ENCODE peak calls at places on chromosomes 6 and 20, in nine cellular contexts. One of them, this sample, is unnamed.

GRCh38 chr6:130457605-130458004 is 91.8 kb downstream of the TMEM200A start:
- DNase-seq in transverse colon: no peak
- DNase-seq in K562: no peak
- DNase-seq in H1: no peak
- DNase-seq in A549: no peak
- DNase-seq in stomach: no peak
- DNase-seq in heart left ventricle: no peak
- DNase-seq in endothelial cell of umbilical vein: no peak
- DNase-seq in HCT116: no peak
- DNase-seq in this sample: no peak

GRCh38 chr6:144646066-144646800 is 361.1 kb downstream of the UTRN start:
- DNase-seq in transverse colon: no peak
- DNase-seq in K562: no peak
- DNase-seq in H1: no peak
- DNase-seq in A549: no peak
- DNase-seq in stomach: no peak
- DNase-seq in heart left ventricle: no peak
- DNase-seq in endothelial cell of umbilical vein: no peak
- DNase-seq in HCT116: no peak
- DNase-seq in this sample: no peak

GRCh38 chr6:88403486-88403885 is 237.3 kb upstream of the CNR1 start:
- DNase-seq in transverse colon: no peak
- DNase-seq in K562: no peak
- DNase-seq in H1: no peak
- DNase-seq in A549: no peak
- DNase-seq in stomach: no peak
- DNase-seq in heart left ventricle: no peak
- DNase-seq in endothelial cell of umbilical vein: no peak
- DNase-seq in HCT116: no peak
- DNase-seq in this sample: no peak

GRCh38 chr6:143607959-143608358 is 69.8 kb upstream of the PHACTR2 start:
- DNase-seq in transverse colon: no peak
- DNase-seq in K562: no peak
- DNase-seq in H1: no peak
- DNase-seq in A549: no peak
- DNase-seq in stomach: no peak
- DNase-seq in heart left ventricle: no peak
- DNase-seq in endothelial cell of umbilical vein: no peak
- DNase-seq in HCT116: no peak
- DNase-seq in this sample: no peak

GRCh38 chr6:63352587-63353281 is 33.0 kb upstream of the LGSN start:
- DNase-seq in transverse colon: peak; percentile 37
- DNase-seq in K562: no peak
- DNase-seq in H1: no peak
- DNase-seq in A549: no peak
- DNase-seq in stomach: peak; percentile 45
- DNase-seq in heart left ventricle: peak; percentile 31
- DNase-seq in endothelial cell of umbilical vein: peak; percentile 27
- DNase-seq in HCT116: peak; percentile 36
- DNase-seq in this sample: no peak

GRCh38 chr6:165181951-165182414 is 127.4 kb downstream of the C6orf118 start:
- DNase-seq in transverse colon: no peak
- DNase-seq in K562: no peak
- DNase-seq in H1: no peak
- DNase-seq in A549: no peak
- DNase-seq in stomach: no peak
- DNase-seq in heart left ventricle: no peak
- DNase-seq in endothelial cell of umbilical vein: no peak
- DNase-seq in HCT116: no peak
- DNase-seq in this sample: no peak

GRCh38 chr6:140078552-140079126 is 704.2 kb upstream of the CITED2 start:
- DNase-seq in transverse colon: no peak
- DNase-seq in K562: no peak
- DNase-seq in H1: no peak
- DNase-seq in A549: no peak
- DNase-seq in stomach: no peak
- DNase-seq in heart left ventricle: no peak
- DNase-seq in endothelial cell of umbilical vein: peak; percentile 80
- DNase-seq in HCT116: no peak
- DNase-seq in this sample: no peak

GRCh38 chr20:59723607-59724456 is 119.5 kb downstream of the PHACTR3 start:
- DNase-seq in transverse colon: no peak
- DNase-seq in K562: no peak
- DNase-seq in H1: no peak
- DNase-seq in A549: no peak
- DNase-seq in stomach: no peak
- DNase-seq in heart left ventricle: no peak
- DNase-seq in endothelial cell of umbilical vein: no peak
- DNase-seq in HCT116: no peak
- DNase-seq in this sample: no peak

GRCh38 chr6:138923561-138923960 is 64.5 kb downstream of the REPS1 start:
- DNase-seq in transverse colon: no peak
- DNase-seq in K562: no peak
- DNase-seq in H1: no peak
- DNase-seq in A549: no peak
- DNase-seq in stomach: no peak
- DNase-seq in heart left ventricle: no peak
- DNase-seq in endothelial cell of umbilical vein: no peak
- DNase-seq in HCT116: no peak
- DNase-seq in this sample: no peak

GRCh38 chr6:152950240-152950639 is 32.6 kb downstream of the FBXO5 start:
- DNase-seq in transverse colon: no peak
- DNase-seq in K562: no peak
- DNase-seq in H1: no peak
- DNase-seq in A549: no peak
- DNase-seq in stomach: no peak
- DNase-seq in heart left ventricle: no peak
- DNase-seq in endothelial cell of umbilical vein: no peak
- DNase-seq in HCT116: no peak
- DNase-seq in this sample: no peak

GRCh38 chr6:38058022-38058421 is 238.5 kb downstream of the ZFAND3 start:
- DNase-seq in transverse colon: no peak
- DNase-seq in K562: no peak
- DNase-seq in H1: no peak
- DNase-seq in A549: no peak
- DNase-seq in stomach: no peak
- DNase-seq in heart left ventricle: no peak
- DNase-seq in endothelial cell of umbilical vein: no peak
- DNase-seq in HCT116: peak; percentile 58
- DNase-seq in this sample: no peak

GRCh38 chr6:123925360-123925759 is 121.7 kb downstream of the NKAIN2 start:
- DNase-seq in transverse colon: no peak
- DNase-seq in K562: no peak
- DNase-seq in H1: no peak
- DNase-seq in A549: no peak
- DNase-seq in stomach: no peak
- DNase-seq in heart left ventricle: no peak
- DNase-seq in endothelial cell of umbilical vein: peak; percentile 55
- DNase-seq in HCT116: no peak
- DNase-seq in this sample: no peak

DNA sequence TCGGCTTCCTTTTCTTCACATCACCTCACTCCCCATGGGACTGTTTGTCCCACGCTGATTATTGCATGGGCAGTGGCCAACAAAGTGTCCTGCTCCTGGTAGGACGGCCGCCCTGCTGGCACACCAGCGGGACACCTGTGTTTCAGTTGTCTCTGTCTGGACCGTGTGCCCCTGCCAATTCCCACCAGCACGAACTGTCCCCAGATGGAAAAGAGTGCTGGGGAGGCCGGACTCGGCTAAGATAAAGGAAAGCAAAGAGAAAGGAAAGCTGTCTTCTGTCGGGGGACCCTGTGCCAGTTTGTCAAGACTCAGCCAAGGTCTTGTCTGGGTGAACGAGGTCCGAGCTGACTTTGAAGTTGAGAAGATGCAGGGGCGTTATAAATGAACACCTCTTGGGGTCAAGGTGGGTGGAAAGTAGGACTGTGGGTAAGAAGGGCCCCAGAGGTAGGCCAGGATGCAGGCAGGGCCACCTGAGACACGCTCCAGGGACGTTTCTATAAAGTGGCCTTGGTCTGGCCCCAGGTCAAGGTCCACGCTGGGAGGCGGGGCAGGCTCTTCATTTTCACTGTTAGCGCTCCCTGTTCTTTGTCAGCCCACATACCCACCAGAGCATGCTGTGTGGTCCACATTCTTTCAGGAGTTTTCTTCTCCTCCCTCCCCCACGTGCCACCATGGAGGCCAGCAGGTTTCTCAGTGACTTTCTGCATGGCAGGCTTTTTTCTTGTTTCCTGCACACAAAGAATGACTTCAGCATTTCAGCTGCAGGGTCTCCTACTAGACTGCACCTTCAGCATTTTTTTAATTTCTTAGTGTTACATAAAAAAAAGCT is 57.2 kb downstream of the FAM50B start:
- DNase-seq in transverse colon: no peak
- DNase-seq in K562: no peak
- DNase-seq in H1: no peak
- DNase-seq in A549: no peak
- DNase-seq in stomach: no peak
- DNase-seq in heart left ventricle: peak; percentile 58
- DNase-seq in endothelial cell of umbilical vein: no peak
- DNase-seq in HCT116: no peak
- DNase-seq in this sample: no peak
- TF ChIP-seq POLR2A in transverse colon: no peak
- TF ChIP-seq POLR2A in K562: no peak
- TF ChIP-seq POLR2A in H1: no peak
- TF ChIP-seq POLR2A in A549: no peak
- TF ChIP-seq POLR2A in stomach: no peak
- TF ChIP-seq POLR2A in heart left ventricle: no peak
- TF ChIP-seq POLR2A in endothelial cell of umbilical vein: no peak
- TF ChIP-seq POLR2A in HCT116: no peak
- TF ChIP-seq POLR2A in this sample: no peak

GRCh38 chr20:48827880-48828733 is at the start of gene PREX1:
- DNase-seq in transverse colon: peak; percentile 76
- DNase-seq in K562: peak; percentile 92
- DNase-seq in H1: peak; percentile 34
- DNase-seq in A549: peak; percentile 77
- DNase-seq in stomach: peak; percentile 89
- DNase-seq in heart left ventricle: peak; percentile 86
- DNase-seq in endothelial cell of umbilical vein: peak; percentile 81
- DNase-seq in HCT116: no peak
- DNase-seq in this sample: peak; percentile 91
- TF ChIP-seq POLR2A in transverse colon: no peak
- TF ChIP-seq POLR2A in K562: peak; percentile 70
- TF ChIP-seq POLR2A in H1: no peak
- TF ChIP-seq POLR2A in A549: peak; percentile 47
- TF ChIP-seq POLR2A in stomach: no peak
- TF ChIP-seq POLR2A in heart left ventricle: peak; percentile 59
- TF ChIP-seq POLR2A in endothelial cell of umbilical vein: peak; percentile 83
- TF ChIP-seq POLR2A in HCT116: no peak
- TF ChIP-seq POLR2A in this sample: no peak

GRCh38 chr20:651713-652610 is 1.0 kb downstream of the SRXN1 start:
- DNase-seq in transverse colon: peak; percentile 27
- DNase-seq in K562: peak; percentile 58
- DNase-seq in H1: no peak
- DNase-seq in A549: no peak
- DNase-seq in stomach: no peak
- DNase-seq in heart left ventricle: no peak
- DNase-seq in endothelial cell of umbilical vein: no peak
- DNase-seq in HCT116: no peak
- DNase-seq in this sample: peak; percentile 88

GRCh38 chr20:653590-654426 is 808 bp upstream of the SRXN1 start:
- DNase-seq in transverse colon: peak; percentile 22
- DNase-seq in K562: no peak
- DNase-seq in H1: no peak
- DNase-seq in A549: no peak
- DNase-seq in stomach: no peak
- DNase-seq in heart left ventricle: no peak
- DNase-seq in endothelial cell of umbilical vein: no peak
- DNase-seq in HCT116: no peak
- DNase-seq in this sample: peak; percentile 69

GRCh38 chr20:654427-654770 is 1.4 kb upstream of the SRXN1 start:
- DNase-seq in transverse colon: no peak
- DNase-seq in K562: no peak
- DNase-seq in H1: no peak
- DNase-seq in A549: no peak
- DNase-seq in stomach: no peak
- DNase-seq in heart left ventricle: no peak
- DNase-seq in endothelial cell of umbilical vein: no peak
- DNase-seq in HCT116: no peak
- DNase-seq in this sample: no peak

GRCh38 chr20:652611-653109 is 340 bp downstream of the SRXN1 start:
- DNase-seq in transverse colon: peak; percentile 22
- DNase-seq in K562: no peak
- DNase-seq in H1: no peak
- DNase-seq in A549: no peak
- DNase-seq in stomach: peak; percentile 33
- DNase-seq in heart left ventricle: peak; percentile 59
- DNase-seq in endothelial cell of umbilical vein: peak; percentile 35
- DNase-seq in HCT116: no peak
- DNase-seq in this sample: peak; percentile 77

DNA sequence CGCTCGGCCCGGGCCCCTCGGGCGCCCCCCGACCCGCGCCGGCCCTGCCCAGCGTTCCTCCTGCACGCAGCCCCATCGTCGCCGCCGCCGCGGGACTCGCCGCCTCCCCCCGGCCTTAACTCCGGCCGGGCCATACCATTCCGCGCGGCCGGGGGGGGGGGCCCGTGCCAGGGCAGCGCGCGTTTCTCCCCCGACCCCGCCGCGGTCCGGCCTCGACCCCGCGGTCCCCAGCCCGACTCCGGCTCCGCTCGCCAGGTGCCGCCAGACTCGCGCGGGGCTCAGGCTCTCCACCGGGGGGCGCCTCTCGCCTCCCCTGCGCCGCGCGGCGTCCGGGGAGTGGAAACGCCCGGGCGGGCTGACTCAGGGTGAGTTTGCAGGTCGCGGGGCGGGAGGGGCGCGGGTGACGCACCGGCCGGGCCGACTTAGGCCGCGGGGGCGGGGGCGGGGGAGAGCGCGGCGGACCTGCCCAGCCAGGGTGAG is at the start of gene SRXN1:
- DNase-seq in transverse colon: peak; percentile 93
- DNase-seq in K562: peak; percentile 91
- DNase-seq in H1: peak; percentile 58
- DNase-seq in A549: peak; percentile 93
- DNase-seq in stomach: peak; percentile 94
- DNase-seq in heart left ventricle: peak; percentile 96
- DNase-seq in endothelial cell of umbilical vein: peak; percentile 87
- DNase-seq in HCT116: peak; percentile 81
- DNase-seq in this sample: peak; percentile 100
- TF ChIP-seq POLR2A in transverse colon: no peak
- TF ChIP-seq POLR2A in K562: no peak
- TF ChIP-seq POLR2A in H1: no peak
- TF ChIP-seq POLR2A in A549: peak; percentile 93
- TF ChIP-seq POLR2A in stomach: no peak
- TF ChIP-seq POLR2A in heart left ventricle: peak; percentile 58
- TF ChIP-seq POLR2A in endothelial cell of umbilical vein: peak; percentile 76
- TF ChIP-seq POLR2A in HCT116: peak; percentile 70
- TF ChIP-seq POLR2A in this sample: peak; percentile 21

DNA sequence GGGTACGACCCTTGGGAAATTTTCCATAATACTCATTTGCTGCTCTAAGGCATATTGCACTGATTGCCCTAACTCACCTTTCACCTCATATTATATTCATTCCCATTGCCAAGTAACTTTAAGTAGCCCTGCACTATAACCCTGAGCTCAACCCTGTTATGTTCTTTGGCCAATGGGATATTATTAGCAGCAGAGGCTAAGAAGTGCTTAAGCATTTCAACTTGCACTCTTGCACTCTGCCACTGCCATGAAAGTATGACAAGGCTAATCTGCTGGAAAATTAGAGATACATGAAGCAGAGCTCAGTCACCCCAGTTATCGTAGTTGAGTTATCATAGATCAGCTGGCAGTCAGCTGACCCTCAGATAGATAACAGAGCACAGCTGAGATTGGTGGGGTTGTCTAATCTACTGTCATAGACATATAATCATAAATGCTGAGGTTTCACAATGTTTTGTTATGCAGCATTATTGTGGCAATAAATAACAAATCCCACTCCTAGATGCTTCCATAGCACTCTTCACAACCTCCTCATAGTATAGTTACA is 209.4 kb upstream of the RUNX2 start:
- DNase-seq in transverse colon: no peak
- DNase-seq in K562: no peak
- DNase-seq in H1: no peak
- DNase-seq in A549: no peak
- DNase-seq in stomach: no peak
- DNase-seq in heart left ventricle: no peak
- DNase-seq in endothelial cell of umbilical vein: no peak
- DNase-seq in HCT116: no peak
- DNase-seq in this sample: no peak
- TF ChIP-seq POLR2A in transverse colon: no peak
- TF ChIP-seq POLR2A in K562: no peak
- TF ChIP-seq POLR2A in H1: no peak
- TF ChIP-seq POLR2A in A549: no peak
- TF ChIP-seq POLR2A in stomach: no peak
- TF ChIP-seq POLR2A in heart left ventricle: no peak
- TF ChIP-seq POLR2A in endothelial cell of umbilical vein: no peak
- TF ChIP-seq POLR2A in HCT116: no peak
- TF ChIP-seq POLR2A in this sample: no peak